ENCODE peak calls at places on chromosomes 1 and 21, in five cellular contexts. R is A549, I is HepG2, E is K562, G is H1. T is an unnamed sample.

GRCh38 chr1:205629751-205630150 is 2.1 kb downstream of the ELK4 start:
- DNase-seq in R (no peak), I (no peak), E (no peak), G (no peak), T (no peak)

GRCh38 chr1:8061210-8061609 is 35.1 kb upstream of the ERRFI1 start:
- DNase-seq in R (peak; percentile 97), I (peak; percentile 77), E (no peak), G (no peak), T (peak; percentile 97)

GRCh38 chr1:99680258-99680657 is 34.3 kb downstream of the PALMD start:
- DNase-seq in R (no peak), I (no peak), E (no peak), G (no peak), T (peak; percentile 43)

GRCh38 chr1:8370046-8370881 is 52.4 kb downstream of the SLC45A1 start:
- DNase-seq in R (no peak), I (no peak), E (no peak), G (no peak), T (peak; percentile 33)

GRCh38 chr1:25194576-25195020 is 37.7 kb downstream of the SYF2 start:
- DNase-seq in R (no peak), I (no peak), E (no peak), G (no peak), T (no peak)

GRCh38 chr1:226349801-226350503 is 41.0 kb upstream of the LIN9 start:
- DNase-seq in R (no peak), I (no peak), E (peak; percentile 65), G (no peak), T (no peak)

GRCh38 chr1:115666702-115667101 is 24.9 kb downstream of the VANGL1 start:
- DNase-seq in R (no peak), I (no peak), E (no peak), G (no peak), T (no peak)

GRCh38 chr1:63906053-63906704 is 132.4 kb downstream of the ROR1 start:
- DNase-seq in R (no peak), I (no peak), E (no peak), G (no peak), T (no peak)

GRCh38 chr1:63621698-63622097 is 28.5 kb downstream of the PGM1 start:
- DNase-seq in R (no peak), I (no peak), E (no peak), G (no peak), T (peak; percentile 54)

GRCh38 chr1:198212675-198213074 is 55.9 kb downstream of the NEK7 start:
- DNase-seq in R (peak; percentile 6), I (no peak), E (no peak), G (no peak), T (peak; percentile 98)
- TF ChIP-seq MAFK in R (no peak), I (no peak), E (no peak), G (no peak), T (peak; percentile 30)

DNA sequence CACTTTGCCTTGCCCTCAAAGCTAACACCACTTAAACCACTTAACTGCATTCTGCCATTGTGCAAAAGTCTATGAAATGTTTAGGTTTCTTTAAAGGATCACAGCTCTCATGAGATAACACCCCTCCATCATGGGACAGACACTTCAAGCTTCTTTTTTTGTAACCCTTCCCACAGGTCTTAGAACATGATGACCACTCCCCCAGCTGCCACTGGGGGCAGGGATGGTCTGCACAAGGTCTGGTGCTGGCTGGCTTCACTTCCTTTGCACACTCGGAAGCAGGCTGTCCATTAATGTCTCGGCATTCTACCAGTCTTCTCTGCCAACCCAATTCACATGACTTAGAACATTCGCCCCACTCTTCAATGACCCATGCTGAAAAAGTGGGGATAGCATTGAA is 7.7 kb downstream of the ADAMTS1 start:
- DNase-seq in R (no peak), I (no peak), E (no peak), G (no peak), T (no peak)
- TF ChIP-seq MAFK in R (no peak), I (no peak), E (no peak), G (no peak), T (no peak)

GRCh38 chr1:77316006-77316405 is 34.2 kb downstream of the AK5 start:
- DNase-seq in R (no peak), I (no peak), E (no peak), G (no peak), T (peak; percentile 81)

GRCh38 chr1:77319036-77319705 is 37.4 kb downstream of the AK5 start:
- DNase-seq in R (no peak), I (no peak), E (no peak), G (no peak), T (peak; percentile 45)

GRCh38 chr1:77316966-77317365 is 35.1 kb downstream of the AK5 start:
- DNase-seq in R (no peak), I (no peak), E (no peak), G (no peak), T (peak; percentile 48)

GRCh38 chr1:77308889-77309621 is 27.2 kb downstream of the AK5 start:
- DNase-seq in R (no peak), I (no peak), E (no peak), G (no peak), T (no peak)

DNA sequence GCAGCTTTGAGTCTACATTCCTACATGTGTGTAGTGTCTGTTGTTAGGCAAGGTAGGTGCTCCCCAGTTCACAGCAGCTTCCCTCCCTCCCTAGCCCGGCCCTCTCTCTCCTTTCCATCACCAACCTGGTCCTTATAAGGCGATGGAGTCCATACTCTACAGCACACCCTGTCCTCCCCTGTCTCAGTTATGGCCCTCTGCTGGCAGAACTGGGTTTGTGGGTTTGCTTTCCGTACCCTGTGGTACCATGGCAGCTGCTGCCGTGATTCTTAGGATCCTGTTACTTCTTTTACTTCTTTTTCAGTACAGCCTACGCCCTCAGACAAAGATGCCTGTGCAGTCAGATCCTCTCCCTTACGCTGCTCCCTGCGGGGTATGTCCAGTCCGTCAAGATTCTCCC is 31.7 kb downstream of the AK5 start:
- DNase-seq in R (peak; percentile 27), I (peak; percentile 40), E (peak; percentile 8), G (peak; percentile 64), T (peak; percentile 15)
- TF ChIP-seq MAFK in R (no peak), I (no peak), E (no peak), G (no peak), T (no peak)

GRCh38 chr21:42465008-42465878 is 30.8 kb downstream of the RSPH1 start:
- DNase-seq in R (no peak), I (no peak), E (peak; percentile 52), G (no peak), T (no peak)

GRCh38 chr21:42461185-42461520 is 34.9 kb downstream of the RSPH1 start:
- DNase-seq in R (no peak), I (no peak), E (no peak), G (no peak), T (no peak)

GRCh38 chr21:42466700-42467612 is 29.1 kb downstream of the RSPH1 start:
- DNase-seq in R (peak; percentile 19), I (peak; percentile 6), E (peak; percentile 67), G (no peak), T (peak; percentile 7)

GRCh38 chr21:42461881-42462877 is 33.8 kb downstream of the RSPH1 start:
- DNase-seq in R (no peak), I (no peak), E (no peak), G (no peak), T (no peak)

GRCh38 chr21:42463861-42464515 is 32.0 kb downstream of the RSPH1 start:
- DNase-seq in R (peak; percentile 80), I (peak; percentile 10), E (no peak), G (peak; percentile 84), T (peak; percentile 68)
- TF ChIP-seq MAFK in R (no peak), I (no peak), E (no peak), G (no peak), T (no peak)

GRCh38 chr1:94973271-94973922 is 46.5 kb upstream of the CNN3 start:
- DNase-seq in R (no peak), I (no peak), E (no peak), G (no peak), T (no peak)

GRCh38 chr1:94974224-94974623 is 47.3 kb upstream of the CNN3 start:
- DNase-seq in R (no peak), I (no peak), E (no peak), G (no peak), T (peak; percentile 67)

GRCh38 chr1:94971491-94971924 is 44.6 kb upstream of the CNN3 start:
- DNase-seq in R (no peak), I (no peak), E (no peak), G (no peak), T (peak; percentile 85)

GRCh38 chr1:94969137-94969536 is 42.2 kb upstream of the CNN3 start:
- DNase-seq in R (no peak), I (no peak), E (no peak), G (no peak), T (no peak)

DNA sequence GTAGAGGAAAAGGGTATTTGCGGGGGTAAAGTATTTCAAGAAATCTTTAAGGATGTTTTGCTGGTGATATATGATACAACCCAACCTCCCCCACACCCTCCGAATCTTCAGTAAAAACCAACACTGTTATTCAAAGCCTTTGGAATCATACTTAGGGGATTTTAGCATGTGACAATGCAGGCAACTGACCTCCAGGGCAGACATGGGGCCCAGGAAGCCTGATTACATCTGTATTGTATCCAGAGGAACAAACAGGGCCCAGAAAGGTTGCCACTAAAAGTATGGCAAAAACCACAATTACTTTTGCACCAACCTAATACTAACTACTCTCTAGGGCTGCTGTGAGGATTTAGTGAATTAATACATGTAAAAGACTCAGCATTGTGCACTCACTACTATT is 43.9 kb upstream of the CNN3 start:
- DNase-seq in R (no peak), I (no peak), E (no peak), G (no peak), T (no peak)
- TF ChIP-seq MAFK in R (no peak), I (no peak), E (no peak), G (no peak), T (no peak)

DNA sequence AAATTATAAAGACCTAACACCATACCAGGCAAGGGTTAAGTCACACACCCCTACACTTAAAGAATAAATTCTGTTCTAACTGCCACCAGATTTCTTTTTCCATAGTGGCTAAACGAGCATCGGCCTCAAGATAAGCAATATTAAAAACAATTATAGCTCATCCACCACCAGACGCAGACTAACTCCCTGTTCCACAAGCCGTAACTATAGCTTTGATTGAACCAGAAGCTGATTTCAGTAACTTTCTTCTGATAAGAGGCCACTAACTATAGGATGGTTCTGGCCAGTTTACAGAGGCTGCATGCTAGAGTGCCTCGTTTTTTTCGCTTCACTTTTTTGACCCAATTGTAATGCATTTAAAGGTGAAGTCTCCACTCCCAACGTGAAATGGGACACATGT is 238.8 kb downstream of the MRPL39 start:
- DNase-seq in R (no peak), I (no peak), E (no peak), G (no peak), T (no peak)
- TF ChIP-seq MAFK in R (no peak), I (no peak), E (no peak), G (no peak), T (no peak)

GRCh38 chr1:231072054-231072453 is 32.0 kb upstream of the FAM89A start:
- DNase-seq in R (no peak), I (no peak), E (no peak), G (no peak), T (no peak)
- TF ChIP-seq MAFK in R (no peak), I (no peak), E (no peak), G (no peak), T (no peak)